ENCODE peak calls at places on chromosomes 16 and 17, in seven cellular contexts. T is amygdala; O is NCI-H2029 treated with DMSO at 0.1 percent for 48 hours; H is anterior cingulate cortex; D is Karpas-422; Y is kidney tubule cell; V is stimulated activated CD8-positive, alpha-beta memory T cell treated with anti-CD3 and anti-CD28 coated beads, Interleukin-15, amount 100 ng/mL, for 24 hours. F is an unnamed sample.

GRCh38 chr17:82350182-82351030 is 8.6 kb upstream of the TEX19 start:
- DNase-seq in T (no peak), O (no peak), H (no peak), D (peak; percentile 81), Y (no peak), V (no peak), F (no peak)

GRCh38 chr17:31480067-31480466 is 88.6 kb downstream of the RAB11FIP4 start:
- DNase-seq in T (no peak), O (no peak), H (no peak), D (no peak), Y (no peak), V (no peak), F (no peak)

GRCh38 chr17:69058165-69058564 is 2.6 kb downstream of the ABCA9 start:
- DNase-seq in T (no peak), O (no peak), H (no peak), D (no peak), Y (no peak), V (no peak), F (no peak)

GRCh38 chr16:8862309-8863130 is 6.3 kb downstream of the CARHSP1 start:
- DNase-seq in T (no peak), O (no peak), H (no peak), D (no peak), Y (no peak), V (no peak), F (no peak)

GRCh38 chr16:86229283-86229682 is 281.0 kb upstream of the FOXF1 start:
- DNase-seq in T (no peak), O (no peak), H (no peak), D (no peak), Y (no peak), V (no peak), F (no peak)

GRCh38 chr17:7478276-7479138 is 924 bp downstream of the ZBTB4 start:
- DNase-seq in T (no peak), O (no peak), H (peak; percentile 65), D (peak; percentile 71), Y (peak; percentile 35), V (peak; percentile 33), F (peak; percentile 85)

GRCh38 chr16:3121843-3122467 is 9.6 kb downstream of the ZNF205 start:
- DNase-seq in T (no peak), O (peak; percentile 56), H (no peak), D (no peak), Y (no peak), V (no peak), F (no peak)

GRCh38 chr16:80739523-80739922 is 64.9 kb downstream of the CDYL2 start:
- DNase-seq in T (no peak), O (no peak), H (no peak), D (no peak), Y (no peak), V (no peak), F (no peak)

GRCh38 chr16:66859397-66860068 is 15.3 kb downstream of the CA7 start:
- DNase-seq in T (no peak), O (peak; percentile 17), H (no peak), D (no peak), Y (no peak), V (no peak), F (no peak)

GRCh38 chr17:1090454-1091189 is 89.2 kb downstream of the ABR start:
- DNase-seq in T (no peak), O (peak; percentile 9), H (no peak), D (no peak), Y (peak; percentile 95), V (no peak), F (peak; percentile 80)

GRCh38 chr17:65556014-65556909 is 5.2 kb downstream of the AXIN2 start:
- DNase-seq in T (no peak), O (peak; percentile 20), H (peak; percentile 31), D (peak; percentile 92), Y (peak; percentile 66), V (peak; percentile 89), F (peak; percentile 95)

GRCh38 chr16:85338989-85339388 is 226.7 kb upstream of the CIBAR2 start:
- DNase-seq in T (no peak), O (no peak), H (no peak), D (no peak), Y (no peak), V (no peak), F (no peak)

GRCh38 chr17:65229596-65229995 is 92.4 kb downstream of the RGS9 start:
- DNase-seq in T (no peak), O (no peak), H (no peak), D (no peak), Y (no peak), V (no peak), F (no peak)

GRCh38 chr16:1048442-1049112 is 24.0 kb upstream of the SSTR5 start:
- DNase-seq in T (no peak), O (no peak), H (peak; percentile 69), D (peak; percentile 71), Y (peak; percentile 13), V (no peak), F (no peak)

GRCh38 chr16:49437344-49437743 is 63.7 kb downstream of the C16orf78 start:
- DNase-seq in T (no peak), O (no peak), H (no peak), D (no peak), Y (no peak), V (no peak), F (no peak)

GRCh38 chr17:13576661-13577526 is 24.8 kb downstream of the HS3ST3A1 start:
- DNase-seq in T (no peak), O (no peak), H (no peak), D (peak; percentile 58), Y (no peak), V (no peak), F (no peak)

GRCh38 chr16:50455288-50455845 is 86.6 kb upstream of the BRD7 start:
- DNase-seq in T (no peak), O (no peak), H (no peak), D (no peak), Y (no peak), V (no peak), F (no peak)

GRCh38 chr17:9132291-9132690 is 111.0 kb downstream of the NTN1 start:
- DNase-seq in T (no peak), O (no peak), H (no peak), D (no peak), Y (no peak), V (no peak), F (no peak)

GRCh38 chr16:51636913-51637743 is 486.1 kb upstream of the SALL1 start:
- DNase-seq in T (no peak), O (no peak), H (no peak), D (no peak), Y (peak; percentile 81), V (no peak), F (no peak)

GRCh38 chr16:3822366-3823045 is 58.0 kb downstream of the CREBBP start:
- DNase-seq in T (no peak), O (peak; percentile 37), H (no peak), D (no peak), Y (peak; percentile 16), V (no peak), F (no peak)

GRCh38 chr17:81037026-81037782 is 2.3 kb downstream of the BAIAP2 start:
- DNase-seq in T (no peak), O (no peak), H (no peak), D (no peak), Y (peak; percentile 54), V (no peak), F (peak; percentile 89)

GRCh38 chr17:36849871-36850348 is 87.4 kb upstream of the LHX1 start:
- DNase-seq in T (no peak), O (no peak), H (no peak), D (no peak), Y (peak; percentile 72), V (peak; percentile 3), F (no peak)

GRCh38 chr16:14089283-14089823 is 18.2 kb downstream of the MRTFB start:
- DNase-seq in T (no peak), O (no peak), H (no peak), D (no peak), Y (no peak), V (no peak), F (no peak)

GRCh38 chr17:8275421-8276290 is 12.8 kb upstream of the RANGRF start:
- DNase-seq in T (no peak), O (no peak), H (no peak), D (no peak), Y (no peak), V (no peak), F (no peak)

GRCh38 chr17:27551701-27552466 is 79.1 kb upstream of the LGALS9 start:
- DNase-seq in T (no peak), O (peak; percentile 16), H (no peak), D (no peak), Y (peak; percentile 94), V (no peak), F (peak; percentile 44)

GRCh38 chr17:42845918-42846593 is 1.7 kb downstream of the AOC2 start:
- DNase-seq in T (no peak), O (no peak), H (no peak), D (no peak), Y (peak; percentile 45), V (no peak), F (no peak)

GRCh38 chr17:41965694-41966375 is 760 bp upstream of the CNP start:
- DNase-seq in T (no peak), O (peak; percentile 90), H (peak; percentile 18), D (peak; percentile 82), Y (peak; percentile 91), V (peak; percentile 26), F (peak; percentile 87)

GRCh38 chr17:16927641-16928321 is 44.1 kb downstream of the TNFRSF13B start:
- DNase-seq in T (no peak), O (no peak), H (no peak), D (no peak), Y (no peak), V (no peak), F (peak; percentile 53)

GRCh38 chr17:3033248-3033640 is 30.2 kb downstream of the OR1D5 start:
- DNase-seq in T (no peak), O (no peak), H (no peak), D (no peak), Y (no peak), V (no peak), F (peak; percentile 62)

GRCh38 chr16:8600144-8600856 is 10.0 kb upstream of the TMEM114 start:
- DNase-seq in T (no peak), O (no peak), H (no peak), D (no peak), Y (no peak), V (no peak), F (no peak)

GRCh38 chr16:8850279-8850885 is 18.4 kb downstream of the CARHSP1 start:
- DNase-seq in T (no peak), O (no peak), H (no peak), D (peak; percentile 40), Y (peak; percentile 85), V (no peak), F (peak; percentile 68)

GRCh38 chr16:27547134-27547533 is 2.6 kb downstream of the GTF3C1 start:
- DNase-seq in T (no peak), O (no peak), H (no peak), D (no peak), Y (peak; percentile 42), V (no peak), F (no peak)

GRCh38 chr16:30658731-30659506 is 688 bp downstream of the FBRS start:
- DNase-seq in T (peak; percentile 91), O (peak; percentile 92), H (peak; percentile 79), D (peak; percentile 98), Y (peak; percentile 98), V (peak; percentile 43), F (peak; percentile 88)

GRCh38 chr17:77281024-77281903 is 140.5 kb downstream of the SEC14L1 start:
- DNase-seq in T (no peak), O (no peak), H (no peak), D (no peak), Y (peak; percentile 77), V (peak; percentile 7), F (peak; percentile 87)

GRCh38 chr16:30666681-30667080 is 8.4 kb downstream of the FBRS start:
- DNase-seq in T (no peak), O (no peak), H (no peak), D (no peak), Y (no peak), V (no peak), F (no peak)

GRCh38 chr17:48618366-48618896 is 3.3 kb upstream of the HOXB8 start:
- DNase-seq in T (peak; percentile 14), O (peak; percentile 43), H (peak; percentile 36), D (peak; percentile 90), Y (peak; percentile 91), V (peak; percentile 84), F (peak; percentile 92)

GRCh38 chr16:85029413-85029794 is 1.8 kb downstream of the KIAA0513 start:
- DNase-seq in T (no peak), O (no peak), H (no peak), D (no peak), Y (peak; percentile 37), V (no peak), F (no peak)

GRCh38 chr16:16983545-16983944 is 487.2 kb downstream of the XYLT1 start:
- DNase-seq in T (no peak), O (no peak), H (no peak), D (no peak), Y (no peak), V (no peak), F (no peak)

F was measured in upper lobe of right lung.